ENCODE peak calls at places on chromosomes 5 and 9, in five cellular contexts. One of them, this sample, is unnamed.

GRCh38 chr9:98709968-98710965 is 1.5 kb upstream of the GABBR2 start:
- DNase-seq in CD8-positive, alpha-beta T cell: no peak
- DNase-seq in tibial nerve: no peak
- DNase-seq in lower lobe of right lung: no peak
- DNase-seq in fibroblast of the aortic adventitia: peak; percentile 78
- DNase-seq in this sample: no peak

GRCh38 chr5:30808996-30809395 is 384.5 kb upstream of the CDH6 start:
- DNase-seq in lower lobe of right lung: no peak
- DNase-seq in fibroblast of the aortic adventitia: peak; percentile 62
- DNase-seq in CD8-positive, alpha-beta T cell: no peak
- DNase-seq in tibial nerve: no peak
- DNase-seq in this sample: no peak

GRCh38 chr9:124098141-124098905 is 86.8 kb downstream of the LHX2 start:
- DNase-seq in CD8-positive, alpha-beta T cell: no peak
- DNase-seq in lower lobe of right lung: no peak
- DNase-seq in fibroblast of the aortic adventitia: no peak
- DNase-seq in tibial nerve: no peak
- DNase-seq in this sample: no peak

GRCh38 chr9:126326228-126327015 is at the start of gene MVB12B:
- DNase-seq in fibroblast of the aortic adventitia: no peak
- DNase-seq in lower lobe of right lung: peak; percentile 70
- DNase-seq in CD8-positive, alpha-beta T cell: peak; percentile 39
- DNase-seq in tibial nerve: no peak
- DNase-seq in this sample: no peak

GRCh38 chr5:74376187-74376586 is 264.3 kb downstream of the ENC1 start:
- DNase-seq in tibial nerve: no peak
- DNase-seq in fibroblast of the aortic adventitia: no peak
- DNase-seq in CD8-positive, alpha-beta T cell: no peak
- DNase-seq in lower lobe of right lung: no peak
- DNase-seq in this sample: no peak

GRCh38 chr5:145237843-145238242 is 597.3 kb downstream of the PRELID2 start:
- DNase-seq in CD8-positive, alpha-beta T cell: no peak
- DNase-seq in fibroblast of the aortic adventitia: peak; percentile 77
- DNase-seq in tibial nerve: no peak
- DNase-seq in lower lobe of right lung: no peak
- DNase-seq in this sample: no peak

GRCh38 chr5:102879741-102880140 is 124.6 kb downstream of the PAM start:
- DNase-seq in tibial nerve: no peak
- DNase-seq in lower lobe of right lung: no peak
- DNase-seq in fibroblast of the aortic adventitia: no peak
- DNase-seq in CD8-positive, alpha-beta T cell: no peak
- DNase-seq in this sample: no peak

GRCh38 chr9:34891386-34891785 is 66.7 kb upstream of the PHF24 start:
- DNase-seq in lower lobe of right lung: no peak
- DNase-seq in tibial nerve: no peak
- DNase-seq in fibroblast of the aortic adventitia: no peak
- DNase-seq in CD8-positive, alpha-beta T cell: no peak
- DNase-seq in this sample: no peak

GRCh38 chr9:105554042-105554441 is 3.9 kb upstream of the FKTN start:
- DNase-seq in CD8-positive, alpha-beta T cell: no peak
- DNase-seq in fibroblast of the aortic adventitia: peak; percentile 63
- DNase-seq in tibial nerve: no peak
- DNase-seq in lower lobe of right lung: no peak
- DNase-seq in this sample: no peak

GRCh38 chr5:10283927-10284635 is 23.6 kb downstream of the CMBL start:
- DNase-seq in CD8-positive, alpha-beta T cell: peak; percentile 68
- DNase-seq in tibial nerve: peak; percentile 77
- DNase-seq in lower lobe of right lung: peak; percentile 91
- DNase-seq in fibroblast of the aortic adventitia: peak; percentile 79
- DNase-seq in this sample: peak; percentile 50

GRCh38 chr9:78234810-78235209 is 1.1 kb upstream of the CEP78 start:
- DNase-seq in tibial nerve: no peak
- DNase-seq in fibroblast of the aortic adventitia: peak; percentile 60
- DNase-seq in CD8-positive, alpha-beta T cell: no peak
- DNase-seq in lower lobe of right lung: no peak
- DNase-seq in this sample: no peak

GRCh38 chr5:48192-48591 is 43.8 kb upstream of the PLEKHG4B start:
- DNase-seq in lower lobe of right lung: no peak
- DNase-seq in CD8-positive, alpha-beta T cell: no peak
- DNase-seq in tibial nerve: no peak
- DNase-seq in fibroblast of the aortic adventitia: no peak
- DNase-seq in this sample: no peak

GRCh38 chr5:143213851-143214363 is 189.6 kb downstream of the NR3C1 start:
- DNase-seq in tibial nerve: no peak
- DNase-seq in lower lobe of right lung: no peak
- DNase-seq in fibroblast of the aortic adventitia: no peak
- DNase-seq in CD8-positive, alpha-beta T cell: no peak
- DNase-seq in this sample: no peak

GRCh38 chr5:103891151-103891550 is 328.6 kb upstream of the NUDT12 start:
- DNase-seq in CD8-positive, alpha-beta T cell: no peak
- DNase-seq in lower lobe of right lung: no peak
- DNase-seq in tibial nerve: no peak
- DNase-seq in fibroblast of the aortic adventitia: no peak
- DNase-seq in this sample: no peak

GRCh38 chr5:6439588-6440550 is 8.8 kb upstream of the UBE2QL1 start:
- DNase-seq in tibial nerve: no peak
- DNase-seq in lower lobe of right lung: no peak
- DNase-seq in fibroblast of the aortic adventitia: no peak
- DNase-seq in CD8-positive, alpha-beta T cell: no peak
- DNase-seq in this sample: no peak

GRCh38 chr9:124216474-124217176 is 41.1 kb upstream of the NEK6 start:
- DNase-seq in CD8-positive, alpha-beta T cell: peak; percentile 33
- DNase-seq in fibroblast of the aortic adventitia: no peak
- DNase-seq in tibial nerve: no peak
- DNase-seq in lower lobe of right lung: peak; percentile 63
- DNase-seq in this sample: no peak

GRCh38 chr9:128092199-128092977 is 24.4 kb downstream of the SLC25A25 start:
- DNase-seq in fibroblast of the aortic adventitia: no peak
- DNase-seq in tibial nerve: no peak
- DNase-seq in lower lobe of right lung: no peak
- DNase-seq in CD8-positive, alpha-beta T cell: no peak
- DNase-seq in this sample: no peak

GRCh38 chr9:8733096-8733954 is 933.7 kb upstream of the DMAC1 start:
- DNase-seq in tibial nerve: no peak
- DNase-seq in CD8-positive, alpha-beta T cell: no peak
- DNase-seq in fibroblast of the aortic adventitia: peak; percentile 54
- DNase-seq in lower lobe of right lung: no peak
- DNase-seq in this sample: no peak

GRCh38 chr5:53965459-53965858 is 344.9 kb downstream of the ARL15 start:
- DNase-seq in CD8-positive, alpha-beta T cell: no peak
- DNase-seq in tibial nerve: no peak
- DNase-seq in lower lobe of right lung: no peak
- DNase-seq in fibroblast of the aortic adventitia: peak; percentile 70
- DNase-seq in this sample: no peak

GRCh38 chr5:132830436-132831094 is at the start of gene SHROOM1:
- DNase-seq in tibial nerve: no peak
- DNase-seq in lower lobe of right lung: peak; percentile 85
- DNase-seq in fibroblast of the aortic adventitia: peak; percentile 25
- DNase-seq in CD8-positive, alpha-beta T cell: no peak
- DNase-seq in this sample: no peak

GRCh38 chr9:123834907-123835562 is 94.9 kb downstream of the DENND1A start:
- DNase-seq in tibial nerve: no peak
- DNase-seq in CD8-positive, alpha-beta T cell: no peak
- DNase-seq in lower lobe of right lung: no peak
- DNase-seq in fibroblast of the aortic adventitia: no peak
- DNase-seq in this sample: no peak

GRCh38 chr5:38931731-38932130 is 85.9 kb downstream of the OSMR start:
- DNase-seq in fibroblast of the aortic adventitia: no peak
- DNase-seq in CD8-positive, alpha-beta T cell: no peak
- DNase-seq in tibial nerve: no peak
- DNase-seq in lower lobe of right lung: no peak
- DNase-seq in this sample: no peak

GRCh38 chr5:15206133-15206532 is 293.8 kb upstream of the FBXL7 start:
- DNase-seq in lower lobe of right lung: no peak
- DNase-seq in tibial nerve: no peak
- DNase-seq in fibroblast of the aortic adventitia: no peak
- DNase-seq in CD8-positive, alpha-beta T cell: no peak
- DNase-seq in this sample: no peak

GRCh38 chr5:151676719-151677118 is 10.0 kb downstream of the SPARC start:
- DNase-seq in tibial nerve: no peak
- DNase-seq in CD8-positive, alpha-beta T cell: no peak
- DNase-seq in fibroblast of the aortic adventitia: peak; percentile 78
- DNase-seq in lower lobe of right lung: no peak
- DNase-seq in this sample: no peak

GRCh38 chr9:120830865-120831264 is 11.9 kb downstream of the PSMD5 start:
- DNase-seq in tibial nerve: no peak
- DNase-seq in fibroblast of the aortic adventitia: no peak
- DNase-seq in CD8-positive, alpha-beta T cell: no peak
- DNase-seq in lower lobe of right lung: no peak
- DNase-seq in this sample: no peak

GRCh38 chr5:32145378-32145777 is 28.7 kb downstream of the GOLPH3 start:
- DNase-seq in tibial nerve: no peak
- DNase-seq in fibroblast of the aortic adventitia: no peak
- DNase-seq in CD8-positive, alpha-beta T cell: no peak
- DNase-seq in lower lobe of right lung: no peak
- DNase-seq in this sample: no peak

GRCh38 chr9:2979893-2980292 is 136.0 kb upstream of the PUM3 start:
- DNase-seq in fibroblast of the aortic adventitia: no peak
- DNase-seq in tibial nerve: no peak
- DNase-seq in lower lobe of right lung: no peak
- DNase-seq in CD8-positive, alpha-beta T cell: no peak
- DNase-seq in this sample: no peak

GRCh38 chr5:35046754-35047153 is 995 bp downstream of the AGXT2 start:
- DNase-seq in tibial nerve: no peak
- DNase-seq in fibroblast of the aortic adventitia: peak; percentile 93
- DNase-seq in CD8-positive, alpha-beta T cell: no peak
- DNase-seq in lower lobe of right lung: no peak
- DNase-seq in this sample: no peak

GRCh38 chr9:127311239-127311741 is 46.7 kb downstream of the GARNL3 start:
- DNase-seq in lower lobe of right lung: no peak
- DNase-seq in fibroblast of the aortic adventitia: peak; percentile 72
- DNase-seq in CD8-positive, alpha-beta T cell: peak; percentile 18
- DNase-seq in tibial nerve: peak; percentile 25
- DNase-seq in this sample: peak; percentile 53

GRCh38 chr9:131773911-131774379 is 34.1 kb upstream of the RAPGEF1 start:
- DNase-seq in CD8-positive, alpha-beta T cell: peak; percentile 2
- DNase-seq in tibial nerve: no peak
- DNase-seq in fibroblast of the aortic adventitia: peak; percentile 79
- DNase-seq in lower lobe of right lung: no peak
- DNase-seq in this sample: no peak

DNA sequence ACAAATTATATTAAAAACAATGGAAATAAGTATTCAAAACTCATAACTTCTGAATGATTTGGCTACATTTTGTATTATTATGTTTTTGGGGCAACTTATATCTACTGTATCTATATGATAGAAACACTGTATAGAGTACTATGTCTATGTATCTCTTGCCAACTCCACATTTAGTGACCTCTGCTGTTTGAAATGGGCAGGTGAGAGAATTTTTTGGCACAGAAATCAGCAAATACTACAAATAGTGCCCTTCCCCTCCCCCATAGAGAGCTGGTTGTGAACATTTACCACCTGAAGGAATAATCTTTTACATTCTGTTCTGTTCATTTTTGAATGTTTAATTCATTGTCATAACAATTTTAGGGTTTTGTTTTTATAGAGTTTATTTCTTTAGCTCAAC is 545.3 kb downstream of the PDE4D start:
- DNase-seq in CD8-positive, alpha-beta T cell: no peak
- DNase-seq in tibial nerve: no peak
- DNase-seq in fibroblast of the aortic adventitia: no peak
- DNase-seq in lower lobe of right lung: no peak
- DNase-seq in this sample: no peak
- H3K4me3 ChIP-seq in CD8-positive, alpha-beta T cell: no peak overlapping the region
- H3K4me3 ChIP-seq in tibial nerve: no peak overlapping the region
- H3K4me3 ChIP-seq in fibroblast of the aortic adventitia: no peak overlapping the region
- H3K4me3 ChIP-seq in lower lobe of right lung: no peak overlapping the region
- H3K4me3 ChIP-seq in this sample: no peak overlapping the region

GRCh38 chr9:113807173-113808061 is 68.7 kb upstream of the ZNF618 start:
- DNase-seq in lower lobe of right lung: no peak
- DNase-seq in fibroblast of the aortic adventitia: peak; percentile 81
- DNase-seq in tibial nerve: no peak
- DNase-seq in CD8-positive, alpha-beta T cell: peak; percentile 3
- DNase-seq in this sample: no peak
- H3K4me3 ChIP-seq in lower lobe of right lung: peak overlapping the region; percentile 24
- H3K4me3 ChIP-seq in fibroblast of the aortic adventitia: peak overlapping the region; percentile 32
- H3K4me3 ChIP-seq in tibial nerve: no peak overlapping the region
- H3K4me3 ChIP-seq in CD8-positive, alpha-beta T cell: no peak overlapping the region
- H3K4me3 ChIP-seq in this sample: peak overlapping the region; percentile 61

GRCh38 chr5:121967187-121967586 is 5.4 kb downstream of the SRFBP1 start:
- DNase-seq in CD8-positive, alpha-beta T cell: no peak
- DNase-seq in tibial nerve: no peak
- DNase-seq in fibroblast of the aortic adventitia: peak; percentile 83
- DNase-seq in lower lobe of right lung: no peak
- DNase-seq in this sample: no peak

GRCh38 chr5:121963409-121963808 is 1.6 kb downstream of the SRFBP1 start:
- DNase-seq in CD8-positive, alpha-beta T cell: no peak
- DNase-seq in tibial nerve: no peak
- DNase-seq in lower lobe of right lung: no peak
- DNase-seq in fibroblast of the aortic adventitia: no peak
- DNase-seq in this sample: no peak

GRCh38 chr5:121962347-121962670 is 534 bp downstream of the SRFBP1 start:
- DNase-seq in tibial nerve: no peak
- DNase-seq in CD8-positive, alpha-beta T cell: no peak
- DNase-seq in lower lobe of right lung: no peak
- DNase-seq in fibroblast of the aortic adventitia: no peak
- DNase-seq in this sample: no peak

DNA sequence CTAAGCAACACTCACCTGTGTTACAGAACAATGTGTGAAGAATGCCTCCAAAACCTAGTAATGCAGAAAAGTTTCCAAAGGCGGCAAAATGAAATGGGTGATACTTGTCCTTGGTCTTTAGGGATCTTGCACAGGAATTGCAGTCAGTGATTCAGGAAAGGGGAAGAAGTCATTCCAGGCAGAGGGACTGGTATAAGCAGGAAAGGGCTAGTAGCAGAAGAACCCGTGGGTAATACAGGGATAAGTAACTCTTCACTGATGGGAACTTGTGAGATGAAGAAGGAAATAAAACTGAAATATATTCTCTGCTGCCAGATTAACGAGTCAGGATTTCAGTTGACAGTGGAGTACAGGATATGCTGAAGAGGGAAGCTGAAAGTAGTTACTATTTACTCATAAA is 1.2 kb downstream of the SRFBP1 start:
- DNase-seq in fibroblast of the aortic adventitia: no peak
- DNase-seq in CD8-positive, alpha-beta T cell: no peak
- DNase-seq in tibial nerve: no peak
- DNase-seq in lower lobe of right lung: no peak
- DNase-seq in this sample: no peak
- H3K4me3 ChIP-seq in fibroblast of the aortic adventitia: peak overlapping the region; percentile 97
- H3K4me3 ChIP-seq in CD8-positive, alpha-beta T cell: peak overlapping the region; percentile 87
- H3K4me3 ChIP-seq in tibial nerve: peak overlapping the region; percentile 53
- H3K4me3 ChIP-seq in lower lobe of right lung: peak overlapping the region; percentile 80
- H3K4me3 ChIP-seq in this sample: peak overlapping the region; percentile 80

GRCh38 chr5:174947548-174947947 is 223.2 kb downstream of the MSX2 start:
- DNase-seq in tibial nerve: no peak
- DNase-seq in lower lobe of right lung: no peak
- DNase-seq in fibroblast of the aortic adventitia: no peak
- DNase-seq in CD8-positive, alpha-beta T cell: no peak
- DNase-seq in this sample: no peak

GRCh38 chr5:174943785-174944184 is 219.4 kb downstream of the MSX2 start:
- DNase-seq in tibial nerve: no peak
- DNase-seq in lower lobe of right lung: no peak
- DNase-seq in CD8-positive, alpha-beta T cell: no peak
- DNase-seq in fibroblast of the aortic adventitia: no peak
- DNase-seq in this sample: no peak

GRCh38 chr5:174951151-174951780 is 226.9 kb downstream of the MSX2 start:
- DNase-seq in CD8-positive, alpha-beta T cell: peak; percentile 37
- DNase-seq in fibroblast of the aortic adventitia: peak; percentile 80
- DNase-seq in lower lobe of right lung: no peak
- DNase-seq in tibial nerve: no peak
- DNase-seq in this sample: no peak

GRCh38 chr5:174945853-174946252 is 221.5 kb downstream of the MSX2 start:
- DNase-seq in fibroblast of the aortic adventitia: no peak
- DNase-seq in CD8-positive, alpha-beta T cell: no peak
- DNase-seq in lower lobe of right lung: no peak
- DNase-seq in tibial nerve: no peak
- DNase-seq in this sample: no peak
- H3K4me3 ChIP-seq in fibroblast of the aortic adventitia: no peak overlapping the region
- H3K4me3 ChIP-seq in CD8-positive, alpha-beta T cell: no peak overlapping the region
- H3K4me3 ChIP-seq in lower lobe of right lung: no peak overlapping the region
- H3K4me3 ChIP-seq in tibial nerve: no peak overlapping the region
- H3K4me3 ChIP-seq in this sample: no peak overlapping the region